ENCODE peak calls at places on chromosomes 3 and 15, in six cellular contexts. Q is stimulated activated CD4-positive, alpha-beta T cell treated with anti-CD3 and anti-CD28 coated beads, Interleukin-4, amount 100 ng/mL, for 1 hour; W is NCI-H774; F is GM23338; P is stimulated activated CD8-positive, alpha-beta memory T cell treated with anti-CD3 and anti-CD28 coated beads, Interleukin-7, amount 100 ng/mL, for 1 hour; J is T1000. O is an unnamed sample.

GRCh38 chr3:115470254-115470653 is 153.1 kb upstream of the GAP43 start:
- DNase-seq in Q (no peak), W (peak), F (no peak), P (no peak), J (no peak), O (no peak)

GRCh38 chr15:83960192-83960829 is 275.3 kb upstream of the GOLGA6L4 start:
- DNase-seq in Q (no peak), W (no peak), F (no peak), P (no peak), J (no peak), O (no peak)

GRCh38 chr15:78162038-78162437 is 12.9 kb downstream of the IDH3A start:
- DNase-seq in Q (peak), W (no peak), F (no peak), P (peak), J (no peak), O (no peak)

GRCh38 chr15:77986891-77987764 is 90.4 kb downstream of the TBC1D2B start:
- DNase-seq in Q (no peak), W (no peak), F (peak), P (no peak), J (no peak), O (no peak)

GRCh38 chr15:25793354-25794050 is 69.6 kb downstream of the ATP10A start:
- DNase-seq in Q (no peak), W (no peak), F (no peak), P (no peak), J (no peak), O (no peak)

GRCh38 chr3:169562988-169563774 is 100.3 kb downstream of the MECOM start:
- DNase-seq in Q (no peak), W (no peak), F (no peak), P (no peak), J (no peak), O (no peak)

GRCh38 chr15:33467816-33468163 is 157.0 kb downstream of the RYR3 start:
- DNase-seq in Q (no peak), W (no peak), F (no peak), P (no peak), J (no peak), O (no peak)

GRCh38 chr15:80911821-80912220 is 77.8 kb downstream of the MESD start:
- DNase-seq in Q (no peak), W (no peak), F (no peak), P (no peak), J (no peak), O (no peak)

GRCh38 chr3:152656207-152657001 is 178.5 kb upstream of the P2RY1 start:
- DNase-seq in Q (no peak), W (no peak), F (peak), P (no peak), J (no peak), O (no peak)

GRCh38 chr15:33913459-33913858 is 54.8 kb upstream of the CHRM5 start:
- DNase-seq in Q (no peak), W (no peak), F (no peak), P (no peak), J (no peak), O (no peak)

GRCh38 chr3:69364354-69364753 is 21.5 kb downstream of the FRMD4B start:
- DNase-seq in Q (no peak), W (no peak), F (no peak), P (no peak), J (peak), O (no peak)

GRCh38 chr15:25238716-25239470 is 199.9 kb downstream of the UBE3A start:
- DNase-seq in Q (no peak), W (no peak), F (no peak), P (no peak), J (no peak), O (no peak)

GRCh38 chr15:101579766-101580165 is 72.4 kb downstream of the TM2D3 start:
- DNase-seq in Q (no peak), W (no peak), F (no peak), P (no peak), J (peak), O (no peak)

GRCh38 chr15:60569596-60569995 is 90.7 kb upstream of the ICE2 start:
- DNase-seq in Q (no peak), W (no peak), F (no peak), P (no peak), J (no peak), O (no peak)

GRCh38 chr3:58341376-58341775 is 8.7 kb downstream of the PXK start:
- DNase-seq in Q (no peak), W (no peak), F (no peak), P (no peak), J (no peak), O (no peak)

GRCh38 chr15:70210076-70210475 is 112.4 kb upstream of the TLE3 start:
- DNase-seq in Q (no peak), W (no peak), F (no peak), P (no peak), J (no peak), O (no peak)

GRCh38 chr15:99536422-99537033 is 29.3 kb upstream of the MEF2A start:
- DNase-seq in Q (no peak), W (no peak), F (no peak), P (no peak), J (no peak), O (no peak)

GRCh38 chr3:10653241-10653640 is 147.9 kb upstream of the ATP2B2 start:
- DNase-seq in Q (no peak), W (no peak), F (no peak), P (no peak), J (no peak), O (no peak)

GRCh38 chr15:96992817-96993216 is 662.3 kb downstream of the NR2F2 start:
- DNase-seq in Q (no peak), W (no peak), F (no peak), P (no peak), J (no peak), O (no peak)

GRCh38 chr15:68312701-68313204 is 35.2 kb downstream of the FEM1B start:
- DNase-seq in Q (no peak), W (no peak), F (no peak), P (no peak), J (no peak), O (no peak)

GRCh38 chr15:64774556-64775523 is 549 bp downstream of the RBPMS2 start:
- DNase-seq in Q (peak), W (no peak), F (peak), P (no peak), J (no peak), O (no peak)

GRCh38 chr3:11929531-11929930 is 74.7 kb upstream of the SYN2 start:
- DNase-seq in Q (no peak), W (no peak), F (no peak), P (no peak), J (no peak), O (no peak)

GRCh38 chr3:176759815-176760506 is 437.3 kb downstream of the TBL1XR1 start:
- DNase-seq in Q (no peak), W (peak), F (no peak), P (no peak), J (no peak), O (no peak)

GRCh38 chr15:77739591-77740378 is 107.1 kb upstream of the LINGO1 start:
- DNase-seq in Q (no peak), W (peak), F (peak), P (no peak), J (no peak), O (no peak)

GRCh38 chr3:105555206-105555605 is 188.5 kb downstream of the ALCAM start:
- DNase-seq in Q (no peak), W (no peak), F (no peak), P (no peak), J (no peak), O (no peak)

GRCh38 chr3:86245360-86245759 is 745.6 kb downstream of the VGLL3 start:
- DNase-seq in Q (no peak), W (no peak), F (peak), P (no peak), J (no peak), O (no peak)

GRCh38 chr15:70013647-70014310 is 83.9 kb downstream of the TLE3 start:
- DNase-seq in Q (no peak), W (no peak), F (no peak), P (no peak), J (no peak), O (no peak)

GRCh38 chr3:175398676-175399075 is 539.5 kb downstream of the NAALADL2 start:
- DNase-seq in Q (no peak), W (no peak), F (no peak), P (no peak), J (no peak), O (no peak)

GRCh38 chr3:15794303-15794771 is 3.4 kb downstream of the ANKRD28 start:
- DNase-seq in Q (no peak), W (no peak), F (no peak), P (no peak), J (no peak), O (no peak)

GRCh38 chr3:50127251-50127671 is 27.9 kb upstream of the SEMA3F start:
- DNase-seq in Q (no peak), W (no peak), F (no peak), P (no peak), J (no peak), O (no peak)

GRCh38 chr3:28860307-28860706 is 420.6 kb upstream of the RBMS3 start:
- DNase-seq in Q (no peak), W (no peak), F (no peak), P (no peak), J (no peak), O (no peak)

GRCh38 chr3:136728918-136729317 is 23.3 kb downstream of the STAG1 start:
- DNase-seq in Q (no peak), W (no peak), F (peak), P (no peak), J (peak), O (no peak)

GRCh38 chr3:55180936-55181535 is 253.2 kb upstream of the LRTM1 start:
- DNase-seq in Q (no peak), W (no peak), F (peak), P (no peak), J (no peak), O (peak)

GRCh38 chr15:71411538-71412482 is 296.5 kb downstream of the THSD4 start:
- DNase-seq in Q (no peak), W (no peak), F (no peak), P (no peak), J (no peak), O (no peak)

GRCh38 chr15:99603828-99604227 is 38.0 kb downstream of the MEF2A start:
- DNase-seq in Q (no peak), W (no peak), F (no peak), P (no peak), J (no peak), O (no peak)

O was measured in NCI-H187.